ENCODE peak calls at places on chromosome 15, in nine cellular contexts. O is mucosa of gallbladder; N is Daoy; G is activated CD4-positive, alpha-beta T cell treated with anti-CD3 and anti-CD28 coated beads for 24 hours; U is NCI-H1694; J is iPS-NIHi11; R is ascending aorta; C is naive thymus-derived CD4-positive, alpha-beta T cell; Y is activated naive CD4-positive, alpha-beta T cell treated with Interleukin-2 at 50 U/mL for 16 hours. E is an unnamed sample.

GRCh38 chr15:51768018-51768417 is 16.6 kb downstream of the TMOD2 start:
- DNase-seq in O (no peak), N (no peak), G (no peak), U (no peak), J (no peak), R (no peak), C (peak; percentile 47), Y (no peak), E (no peak)

GRCh38 chr15:98937413-98938104 is 70.0 kb downstream of the PGPEP1L start:
- DNase-seq in O (no peak), N (no peak), G (no peak), U (no peak), J (no peak), R (no peak), C (no peak), Y (no peak), E (no peak)

GRCh38 chr15:81161851-81162250 is 27.8 kb downstream of the CFAP161 start:
- DNase-seq in O (no peak), N (no peak), G (no peak), U (no peak), J (no peak), R (no peak), C (no peak), Y (no peak), E (no peak)

GRCh38 chr15:41350057-41350717 is 17.5 kb downstream of the NUSAP1 start:
- DNase-seq in O (no peak), N (no peak), G (no peak), U (no peak), J (no peak), R (no peak), C (no peak), Y (no peak), E (no peak)

GRCh38 chr15:101359365-101359947 is 64.4 kb upstream of the SNRPA1 start:
- DNase-seq in O (no peak), N (peak; percentile 42), G (no peak), U (no peak), J (no peak), R (no peak), C (no peak), Y (no peak), E (no peak)

GRCh38 chr15:33915571-33916407 is 52.5 kb upstream of the CHRM5 start:
- DNase-seq in O (no peak), N (peak; percentile 51), G (no peak), U (no peak), J (peak; percentile 22), R (no peak), C (no peak), Y (no peak), E (peak; percentile 85)

GRCh38 chr15:28123408-28124023 is 24.4 kb upstream of the OCA2 start:
- DNase-seq in O (peak; percentile 75), N (peak; percentile 58), G (peak; percentile 37), U (peak; percentile 53), J (peak; percentile 84), R (peak; percentile 87), C (no peak), Y (peak; percentile 38), E (peak; percentile 85)

GRCh38 chr15:75468908-75469307 is 17.4 kb upstream of the SIN3A start:
- DNase-seq in O (no peak), N (no peak), G (no peak), U (no peak), J (no peak), R (no peak), C (no peak), Y (no peak), E (no peak)

E was measured in ELF-1.